ENCODE peak calls at places on chromosomes 5 and 9, in four cellular contexts. One of them, this sample, is unnamed. For H3K4me1, the result is how much of the 10 kb centered on the place peaks cover.

GRCh38 chr9:122039213-122039612 is 53.9 kb downstream of the TTLL11 start:
- ATAC-seq in upper lobe of left lung: no peak
- ATAC-seq in GM12878: no peak
- ATAC-seq in HepG2: no peak
- ATAC-seq in this sample: no peak

GRCh38 chr9:96719538-96720315 is 58.2 kb downstream of the ZNF510 start:
- ATAC-seq in GM12878: no peak
- ATAC-seq in HepG2: peak
- ATAC-seq in upper lobe of left lung: peak
- ATAC-seq in this sample: no peak

GRCh38 chr9:89036862-89037261 is 45.6 kb downstream of the S1PR3 start:
- ATAC-seq in HepG2: no peak
- ATAC-seq in GM12878: no peak
- ATAC-seq in upper lobe of left lung: no peak
- ATAC-seq in this sample: no peak

GRCh38 chr9:73152445-73152844 is 780 bp downstream of the ANXA1 start:
- ATAC-seq in GM12878: no peak
- ATAC-seq in upper lobe of left lung: peak
- ATAC-seq in HepG2: no peak
- ATAC-seq in this sample: no peak

GRCh38 chr5:138936968-138937345 is 61.8 kb upstream of the LRRTM2 start:
- ATAC-seq in GM12878: peak
- ATAC-seq in HepG2: peak
- ATAC-seq in upper lobe of left lung: peak
- ATAC-seq in this sample: peak

GRCh38 chr5:76368941-76369340 is 34.1 kb upstream of the IQGAP2 start:
- ATAC-seq in HepG2: no peak
- ATAC-seq in upper lobe of left lung: no peak
- ATAC-seq in GM12878: no peak
- ATAC-seq in this sample: no peak

GRCh38 chr9:84513473-84513872 is 156.1 kb upstream of the NTRK2 start:
- ATAC-seq in HepG2: no peak
- ATAC-seq in upper lobe of left lung: no peak
- ATAC-seq in GM12878: no peak
- ATAC-seq in this sample: no peak

GRCh38 chr5:133840168-133840567 is 128.3 kb downstream of the C5orf15 start:
- ATAC-seq in GM12878: no peak
- ATAC-seq in HepG2: no peak
- ATAC-seq in upper lobe of left lung: no peak
- ATAC-seq in this sample: no peak

GRCh38 chr5:71481441-71481840 is 26.0 kb downstream of the BDP1 start:
- ATAC-seq in GM12878: no peak
- ATAC-seq in HepG2: no peak
- ATAC-seq in upper lobe of left lung: no peak
- ATAC-seq in this sample: no peak

GRCh38 chr5:143405747-143406098 is 2.2 kb upstream of the NR3C1 start:
- ATAC-seq in upper lobe of left lung: no peak
- ATAC-seq in GM12878: no peak
- ATAC-seq in HepG2: no peak
- ATAC-seq in this sample: no peak

GRCh38 chr5:79173626-79174025 is 62.0 kb downstream of the BHMT start:
- ATAC-seq in upper lobe of left lung: peak
- ATAC-seq in GM12878: no peak
- ATAC-seq in HepG2: peak
- ATAC-seq in this sample: no peak

GRCh38 chr9:109912726-109913460 is 132.9 kb downstream of the PALM2AKAP2 start:
- ATAC-seq in HepG2: no peak
- ATAC-seq in GM12878: peak
- ATAC-seq in upper lobe of left lung: no peak
- ATAC-seq in this sample: no peak

GRCh38 chr9:2209400-2209799 is 194.3 kb downstream of the SMARCA2 start:
- ATAC-seq in HepG2: no peak
- ATAC-seq in GM12878: peak
- ATAC-seq in upper lobe of left lung: no peak
- ATAC-seq in this sample: no peak

GRCh38 chr9:14238518-14238917 is 75.4 kb downstream of the NFIB start:
- ATAC-seq in HepG2: peak
- ATAC-seq in GM12878: no peak
- ATAC-seq in upper lobe of left lung: peak
- ATAC-seq in this sample: peak

GRCh38 chr5:161311141-161311708 is 235.3 kb downstream of the GABRB2 start:
- ATAC-seq in GM12878: peak
- ATAC-seq in upper lobe of left lung: no peak
- ATAC-seq in HepG2: no peak
- ATAC-seq in this sample: no peak

GRCh38 chr5:17436766-17437221 is 61.2 kb upstream of the TAF11L2 start:
- ATAC-seq in GM12878: peak
- ATAC-seq in upper lobe of left lung: peak
- ATAC-seq in HepG2: no peak
- ATAC-seq in this sample: peak

GRCh38 chr9:126329476-126330275 is 3.0 kb downstream of the MVB12B start:
- ATAC-seq in upper lobe of left lung: no peak
- ATAC-seq in GM12878: no peak
- ATAC-seq in HepG2: no peak
- ATAC-seq in this sample: no peak

GRCh38 chr5:180352976-180353225 is 235 bp downstream of the GFPT2 start:
- ATAC-seq in upper lobe of left lung: no peak
- ATAC-seq in HepG2: peak
- ATAC-seq in GM12878: no peak
- ATAC-seq in this sample: peak

GRCh38 chr5:82341325-82341724 is 63.2 kb upstream of the RPS23 start:
- ATAC-seq in HepG2: no peak
- ATAC-seq in GM12878: no peak
- ATAC-seq in upper lobe of left lung: no peak
- ATAC-seq in this sample: no peak

GRCh38 chr5:14668247-14668646 is 3.7 kb downstream of the OTULIN start:
- ATAC-seq in HepG2: no peak
- ATAC-seq in GM12878: peak
- ATAC-seq in upper lobe of left lung: no peak
- ATAC-seq in this sample: no peak
- H3K4me1 ChIP-seq in HepG2: half or more
- H3K4me1 ChIP-seq in GM12878: under half
- H3K4me1 ChIP-seq in upper lobe of left lung: half or more
- H3K4me1 ChIP-seq in this sample: under half

GRCh38 chr9:92047500-92047899 is 67.7 kb downstream of the SPTLC1 start:
- ATAC-seq in GM12878: no peak
- ATAC-seq in upper lobe of left lung: no peak
- ATAC-seq in HepG2: no peak
- ATAC-seq in this sample: no peak
- TF ChIP-seq EP300 in GM12878: no peak
- TF ChIP-seq EP300 in upper lobe of left lung: no peak
- TF ChIP-seq EP300 in HepG2: no peak
- TF ChIP-seq EP300 in this sample: no peak

DNA sequence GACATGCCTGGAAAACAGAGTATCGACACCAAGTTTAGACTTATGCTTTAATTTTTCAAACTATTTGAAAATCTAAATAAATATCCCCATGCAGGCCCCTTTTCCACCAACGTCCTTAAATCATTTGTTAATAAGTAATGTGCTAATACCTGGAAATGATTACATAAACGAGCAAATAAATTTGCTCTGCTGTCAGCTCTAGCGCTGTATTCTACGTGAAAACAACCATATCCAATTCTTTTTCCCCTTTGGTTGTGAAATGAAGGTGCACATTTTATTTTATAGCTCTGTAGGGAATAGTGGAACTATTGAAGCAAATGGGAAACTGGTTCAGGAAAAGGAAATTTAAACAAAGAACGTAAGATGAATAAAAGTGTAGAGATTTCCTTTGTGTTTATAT is 137.7 kb upstream of the ZNF608 start:
- ATAC-seq in HepG2: no peak
- ATAC-seq in upper lobe of left lung: no peak
- ATAC-seq in GM12878: no peak
- ATAC-seq in this sample: no peak
- TF ChIP-seq POLR2AphosphoS5 in HepG2: no peak
- TF ChIP-seq POLR2AphosphoS5 in upper lobe of left lung: no peak
- TF ChIP-seq POLR2AphosphoS5 in GM12878: no peak
- TF ChIP-seq POLR2AphosphoS5 in this sample: no peak

GRCh38 chr9:127557998-127558546 is 54.0 kb upstream of the STXBP1 start:
- ATAC-seq in upper lobe of left lung: no peak
- ATAC-seq in HepG2: no peak
- ATAC-seq in GM12878: no peak
- ATAC-seq in this sample: no peak
- H3K4me1 ChIP-seq in upper lobe of left lung: half or more
- H3K4me1 ChIP-seq in HepG2: under half
- H3K4me1 ChIP-seq in GM12878: under half
- H3K4me1 ChIP-seq in this sample: under half

DNA sequence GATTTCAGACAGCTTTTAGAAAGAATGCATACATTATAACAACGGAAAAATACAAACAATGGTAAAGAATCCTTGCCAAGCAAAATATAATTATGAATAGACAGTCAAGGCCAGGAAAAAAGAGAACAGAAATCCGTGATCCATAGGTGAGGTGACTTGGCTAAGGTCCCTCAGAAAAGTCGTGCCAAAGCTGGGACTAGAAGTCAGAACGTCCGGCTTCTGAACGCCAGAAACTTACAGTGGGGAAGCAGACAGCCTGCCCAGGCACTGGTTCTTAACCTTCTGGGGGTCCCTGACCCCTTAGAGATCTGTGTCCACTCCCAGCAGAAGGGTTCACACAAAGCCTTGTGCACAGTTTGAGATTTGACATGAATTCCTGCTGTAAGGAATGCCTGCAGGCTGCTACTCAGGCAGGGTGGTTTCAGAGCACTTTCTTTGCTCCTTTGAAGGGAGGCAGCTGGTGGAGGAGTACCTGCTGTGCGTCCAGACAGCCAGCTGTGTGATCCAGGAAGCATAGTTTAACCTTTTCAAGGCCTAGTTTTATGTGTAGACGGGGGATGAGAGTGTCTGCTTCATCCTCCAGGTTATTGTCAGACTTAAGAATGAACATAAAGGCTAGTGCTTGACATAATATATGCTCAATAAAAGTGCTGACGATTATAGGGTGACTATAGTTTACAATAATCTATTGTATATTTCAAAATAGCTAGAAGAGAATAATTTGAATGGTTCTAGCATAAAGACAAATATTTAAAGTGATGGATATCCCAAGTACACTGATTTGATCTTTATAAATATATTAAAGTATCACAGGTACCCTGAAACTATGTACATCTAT is 852 bp downstream of the ARHGEF37 start:
- ATAC-seq in GM12878: no peak
- ATAC-seq in HepG2: peak
- ATAC-seq in upper lobe of left lung: peak
- ATAC-seq in this sample: no peak
- TF ChIP-seq EP300 in GM12878: no peak
- TF ChIP-seq EP300 in HepG2: no peak
- TF ChIP-seq EP300 in upper lobe of left lung: no peak
- TF ChIP-seq EP300 in this sample: no peak

GRCh38 chr5:3605298-3606010 is 9.8 kb downstream of the IRX1 start:
- ATAC-seq in upper lobe of left lung: no peak
- ATAC-seq in GM12878: no peak
- ATAC-seq in HepG2: no peak
- ATAC-seq in this sample: no peak
- TF ChIP-seq POLR2AphosphoS5 in upper lobe of left lung: no peak
- TF ChIP-seq POLR2AphosphoS5 in GM12878: no peak
- TF ChIP-seq POLR2AphosphoS5 in HepG2: no peak
- TF ChIP-seq POLR2AphosphoS5 in this sample: no peak

GRCh38 chr9:95043826-95044225 is 273.7 kb downstream of the FANCC start:
- ATAC-seq in GM12878: no peak
- ATAC-seq in HepG2: no peak
- ATAC-seq in upper lobe of left lung: no peak
- ATAC-seq in this sample: no peak

GRCh38 chr9:95047452-95048224 is 269.9 kb downstream of the FANCC start:
- ATAC-seq in GM12878: no peak
- ATAC-seq in HepG2: peak
- ATAC-seq in upper lobe of left lung: no peak
- ATAC-seq in this sample: no peak

GRCh38 chr9:95045751-95046150 is 271.8 kb downstream of the FANCC start:
- ATAC-seq in GM12878: no peak
- ATAC-seq in upper lobe of left lung: no peak
- ATAC-seq in HepG2: no peak
- ATAC-seq in this sample: no peak

GRCh38 chr9:95048225-95049087 is 269.1 kb downstream of the FANCC start:
- ATAC-seq in upper lobe of left lung: peak
- ATAC-seq in HepG2: peak
- ATAC-seq in GM12878: peak
- ATAC-seq in this sample: peak

DNA sequence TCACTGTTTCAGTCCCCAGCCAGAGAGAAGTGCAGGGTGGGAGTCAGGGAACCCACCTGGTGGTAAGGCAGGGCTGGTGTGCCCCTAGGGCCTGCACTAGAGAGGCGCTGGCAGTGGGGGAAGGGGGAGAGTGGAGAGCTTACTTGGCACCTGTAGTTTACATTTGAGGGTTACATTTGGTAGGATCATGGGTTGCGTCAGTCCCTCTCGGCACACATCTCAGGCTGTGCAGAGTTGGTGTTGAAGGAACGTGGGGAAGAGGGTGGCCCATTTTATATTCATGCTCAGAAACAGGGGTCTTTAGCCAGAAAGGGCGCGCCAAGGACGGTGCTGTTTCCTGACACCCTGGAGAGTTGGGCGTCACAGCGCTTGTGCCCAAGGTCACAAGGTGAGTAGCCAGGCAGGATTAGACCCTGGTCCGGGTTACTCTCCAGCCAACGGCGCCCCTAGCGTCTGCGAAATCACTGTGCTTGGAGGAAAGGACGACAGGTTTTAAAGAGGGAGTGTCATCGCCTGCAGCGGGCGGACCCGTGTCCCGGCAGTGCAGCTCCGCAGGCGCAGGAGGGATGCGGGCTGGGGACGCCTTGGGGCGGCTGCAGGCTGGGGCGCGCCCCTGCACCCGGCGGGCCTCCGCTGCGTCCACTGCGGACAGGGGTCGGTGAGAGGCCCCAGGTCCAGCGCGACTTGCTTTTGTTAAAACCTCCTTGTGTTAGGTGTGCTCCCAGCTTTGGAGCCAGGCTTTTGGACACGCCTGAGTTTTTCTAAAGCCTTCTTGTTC is 272.6 kb downstream of the FANCC start:
- ATAC-seq in HepG2: no peak
- ATAC-seq in upper lobe of left lung: peak
- ATAC-seq in GM12878: no peak
- ATAC-seq in this sample: peak
- H3K4me1 ChIP-seq in HepG2: half or more
- H3K4me1 ChIP-seq in upper lobe of left lung: under half
- H3K4me1 ChIP-seq in GM12878: under half
- H3K4me1 ChIP-seq in this sample: half or more

DNA sequence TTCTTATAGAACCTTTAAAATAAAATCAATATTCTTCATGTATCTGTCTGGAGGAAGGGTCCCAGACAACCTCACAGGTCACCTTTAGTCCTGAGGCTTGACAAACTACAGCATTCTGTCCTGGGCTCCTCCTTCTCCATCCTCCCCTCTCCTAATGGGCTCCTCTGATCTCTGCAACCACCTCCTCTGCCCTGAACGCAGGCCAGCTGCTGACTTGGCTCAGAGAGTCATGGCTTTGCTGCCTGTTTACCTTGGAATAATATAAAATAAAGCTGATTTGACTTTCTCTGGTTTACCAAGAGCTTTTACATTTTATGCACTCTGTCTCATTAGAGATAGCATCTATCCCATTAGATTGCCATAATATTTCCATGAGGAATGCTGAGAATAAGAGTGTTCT is 159.4 kb downstream of the SEMA6A start:
- ATAC-seq in GM12878: no peak
- ATAC-seq in upper lobe of left lung: no peak
- ATAC-seq in HepG2: no peak
- ATAC-seq in this sample: no peak
- TF ChIP-seq EP300 in GM12878: no peak
- TF ChIP-seq EP300 in upper lobe of left lung: no peak
- TF ChIP-seq EP300 in HepG2: no peak
- TF ChIP-seq EP300 in this sample: no peak